ENCODE peak calls at places on chromosomes 4 and X, in six cellular contexts. Q is DMS153, F is Right ventricle myocardium superior, N is tibial artery, D is NCI-H1105, L is ascending aorta. Z is an unnamed sample.

GRCh38 chr4:84582988-84583870 is at the start of gene CDS1:
- DNase-seq in Q (peak), F (peak), N (no peak), D (peak), L (peak), Z (no peak)

GRCh38 chrX:41779941-41780340 is 56.0 kb downstream of the GPR82 start:
- DNase-seq in Q (no peak), F (no peak), N (no peak), D (no peak), L (no peak), Z (no peak)

GRCh38 chr4:145626623-145626982 is 7.4 kb downstream of the MMAA start:
- DNase-seq in Q (no peak), F (no peak), N (no peak), D (no peak), L (no peak), Z (no peak)

GRCh38 chrX:25083661-25084060 is 67.9 kb upstream of the ARX start:
- DNase-seq in Q (no peak), F (no peak), N (no peak), D (no peak), L (no peak), Z (no peak)

GRCh38 chr4:106160560-106160959 is 155.4 kb downstream of the TBCK start:
- DNase-seq in Q (no peak), F (no peak), N (no peak), D (no peak), L (no peak), Z (no peak)

GRCh38 chrX:154779261-154779660 is 16.6 kb downstream of the DKC1 start:
- DNase-seq in Q (no peak), F (no peak), N (no peak), D (no peak), L (no peak), Z (no peak)

GRCh38 chrX:18668059-18668458 is 3.8 kb downstream of the RS1 start:
- DNase-seq in Q (no peak), F (no peak), N (no peak), D (no peak), L (no peak), Z (no peak)

GRCh38 chr4:154082760-154083530 is 294.1 kb upstream of the SFRP2 start:
- DNase-seq in Q (no peak), F (no peak), N (no peak), D (peak), L (no peak), Z (no peak)

GRCh38 chr4:75289843-75290616 is 224.2 kb downstream of the RCHY1 start:
- DNase-seq in Q (peak), F (no peak), N (no peak), D (peak), L (no peak), Z (peak)

GRCh38 chr4:77636902-77637301 is 31.3 kb downstream of the CXCL13 start:
- DNase-seq in Q (peak), F (no peak), N (no peak), D (no peak), L (no peak), Z (peak)

GRCh38 chr4:113832795-113833194 is 71.3 kb upstream of the CAMK2D start:
- DNase-seq in Q (no peak), F (no peak), N (no peak), D (no peak), L (no peak), Z (no peak)

GRCh38 chr4:103303011-103303410 is 104.9 kb upstream of the CENPE start:
- DNase-seq in Q (no peak), F (no peak), N (no peak), D (no peak), L (no peak), Z (no peak)

GRCh38 chr4:39472396-39472795 is 13.5 kb downstream of the LIAS start:
- DNase-seq in Q (no peak), F (no peak), N (no peak), D (no peak), L (no peak), Z (no peak)

GRCh38 chrX:10611441-10612090 is 8.8 kb downstream of the MID1 start:
- DNase-seq in Q (no peak), F (no peak), N (no peak), D (no peak), L (no peak), Z (no peak)

GRCh38 chr4:54499308-54500074 is 158.3 kb upstream of the KIT start:
- DNase-seq in Q (no peak), F (no peak), N (no peak), D (no peak), L (no peak), Z (no peak)

GRCh38 chr4:124212835-124213640 is 499.5 kb downstream of the ANKRD50 start:
- DNase-seq in Q (no peak), F (no peak), N (peak), D (peak), L (peak), Z (no peak)

GRCh38 chrX:114976321-114976720 is 41.1 kb downstream of the IL13RA2 start:
- DNase-seq in Q (no peak), F (no peak), N (no peak), D (no peak), L (no peak), Z (peak)

GRCh38 chrX:11137543-11138139 is 26.5 kb downstream of the HCCS start:
- DNase-seq in Q (no peak), F (no peak), N (no peak), D (peak), L (no peak), Z (no peak)

GRCh38 chr4:129429566-129430339 is 333.8 kb downstream of the C4orf33 start:
- DNase-seq in Q (no peak), F (no peak), N (no peak), D (no peak), L (no peak), Z (peak)

GRCh38 chrX:20527458-20528099 is 260.9 kb upstream of the RPS6KA3 start:
- DNase-seq in Q (peak), F (peak), N (peak), D (peak), L (no peak), Z (peak)

GRCh38 chr4:175509320-175509719 is 302.7 kb downstream of the GPM6A start:
- DNase-seq in Q (no peak), F (no peak), N (no peak), D (no peak), L (no peak), Z (no peak)

GRCh38 chr4:73692284-73692683 is 48.1 kb upstream of the CXCL8 start:
- DNase-seq in Q (no peak), F (no peak), N (no peak), D (no peak), L (no peak), Z (no peak)

GRCh38 chr4:41204400-41204978 is 9.9 kb downstream of the APBB2 start:
- DNase-seq in Q (no peak), F (peak), N (no peak), D (no peak), L (no peak), Z (no peak)

GRCh38 chr4:43277003-43277402 is 384.5 kb downstream of the GRXCR1 start:
- DNase-seq in Q (no peak), F (no peak), N (no peak), D (no peak), L (no peak), Z (no peak)

GRCh38 chr4:148315049-148315448 is 127.2 kb downstream of the NR3C2 start:
- DNase-seq in Q (no peak), F (no peak), N (no peak), D (no peak), L (no peak), Z (no peak)

GRCh38 chr4:16969696-16970135 is 71.3 kb upstream of the LDB2 start:
- DNase-seq in Q (no peak), F (no peak), N (peak), D (no peak), L (no peak), Z (no peak)

GRCh38 chrX:101407167-101407747 is 468 bp downstream of the GLA start:
- DNase-seq in Q (no peak), F (no peak), N (no peak), D (no peak), L (no peak), Z (no peak)

GRCh38 chrX:123121241-123121640 is 62.8 kb upstream of the GRIA3 start:
- DNase-seq in Q (no peak), F (no peak), N (no peak), D (no peak), L (no peak), Z (no peak)

GRCh38 chr4:61877893-61878292 is 677.8 kb downstream of the ADGRL3 start:
- DNase-seq in Q (no peak), F (no peak), N (no peak), D (no peak), L (no peak), Z (no peak)

GRCh38 chrX:23908219-23909003 is 605 bp downstream of the CXorf58 start:
- DNase-seq in Q (no peak), F (no peak), N (no peak), D (peak), L (no peak), Z (no peak)

GRCh38 chrX:112190646-112191045 is 108.1 kb upstream of the TRPC5 start:
- DNase-seq in Q (no peak), F (no peak), N (no peak), D (no peak), L (no peak), Z (no peak)

GRCh38 chr4:168586926-168587325 is 90.1 kb downstream of the PALLD start:
- DNase-seq in Q (no peak), F (no peak), N (no peak), D (no peak), L (no peak), Z (no peak)

GRCh38 chr4:52659016-52659721 is at the start of gene USP46:
- DNase-seq in Q (peak), F (peak), N (peak), D (no peak), L (peak), Z (peak)

GRCh38 chrX:19728083-19728648 is 159.2 kb downstream of the SH3KBP1 start:
- DNase-seq in Q (no peak), F (no peak), N (no peak), D (no peak), L (no peak), Z (no peak)

GRCh38 chr4:7647932-7648812 is 213.4 kb upstream of the PSAPL1 start:
- DNase-seq in Q (no peak), F (no peak), N (peak), D (no peak), L (peak), Z (no peak)